ENCODE peak calls at places on chromosomes 16 and 17, in six cellular contexts. I, U, H, C, Y and K are unnamed samples.

GRCh38 chr17:47298712-47299111 is 25.0 kb upstream of the EFCAB13 start:
- DNase-seq in I (no peak), U (no peak), H (no peak), C (no peak), Y (no peak), K (no peak)

GRCh38 chr16:25051446-25052160 is 36.4 kb upstream of the ARHGAP17 start:
- DNase-seq in I (no peak), U (no peak), H (no peak), C (no peak), Y (peak; percentile 63), K (no peak)

GRCh38 chr16:77951788-77952187 is 70.6 kb upstream of the CLEC3A start:
- DNase-seq in I (no peak), U (no peak), H (peak; percentile 28), C (no peak), Y (no peak), K (no peak)

GRCh38 chr16:8622315-8622656 is 788 bp downstream of the METTL22 start:
- DNase-seq in I (no peak), U (no peak), H (no peak), C (no peak), Y (no peak), K (no peak)

GRCh38 chr17:73474370-73474988 is 162.7 kb upstream of the CDC42EP4 start:
- DNase-seq in I (peak; percentile 67), U (peak; percentile 16), H (peak; percentile 63), C (peak; percentile 73), Y (peak; percentile 68), K (peak; percentile 79)

GRCh38 chr16:54976651-54977200 is 46.1 kb downstream of the IRX5 start:
- DNase-seq in I (no peak), U (no peak), H (no peak), C (no peak), Y (no peak), K (no peak)

GRCh38 chr16:23959801-23960072 is 124.0 kb downstream of the PRKCB start:
- DNase-seq in I (no peak), U (no peak), H (no peak), C (no peak), Y (no peak), K (no peak)

GRCh38 chr17:69969897-69970296 is 105.1 kb upstream of the KCNJ16 start:
- DNase-seq in I (no peak), U (no peak), H (no peak), C (no peak), Y (no peak), K (no peak)

GRCh38 chr17:39636587-39636926 is 387 bp upstream of the STARD3 start:
- DNase-seq in I (no peak), U (no peak), H (no peak), C (no peak), Y (no peak), K (no peak)

GRCh38 chr17:17096438-17097178 is 54.4 kb downstream of the MPRIP start:
- DNase-seq in I (peak; percentile 41), U (no peak), H (no peak), C (no peak), Y (no peak), K (no peak)

GRCh38 chr17:74099441-74100340 is 103.8 kb upstream of the RPL38 start:
- DNase-seq in I (no peak), U (no peak), H (no peak), C (no peak), Y (no peak), K (no peak)

GRCh38 chr17:72462814-72463213 is 342.0 kb downstream of the SOX9 start:
- DNase-seq in I (no peak), U (no peak), H (no peak), C (no peak), Y (no peak), K (no peak)

GRCh38 chr16:81708459-81709368 is 70.4 kb upstream of the PLCG2 start:
- DNase-seq in I (peak; percentile 55), U (no peak), H (peak; percentile 63), C (no peak), Y (no peak), K (peak; percentile 54)

GRCh38 chr17:75876938-75877751 is 1.2 kb downstream of the TRIM47 start:
- DNase-seq in I (peak; percentile 88), U (peak; percentile 96), H (peak; percentile 85), C (peak; percentile 98), Y (peak; percentile 90), K (peak; percentile 88)

GRCh38 chr16:46947900-46948547 is 25.4 kb downstream of the DNAJA2 start:
- DNase-seq in I (no peak), U (peak; percentile 18), H (peak; percentile 38), C (no peak), Y (no peak), K (peak; percentile 26)

GRCh38 chr16:82138478-82139285 is 31.3 kb downstream of the MPHOSPH6 start:
- DNase-seq in I (no peak), U (no peak), H (no peak), C (no peak), Y (no peak), K (no peak)

GRCh38 chr16:86826931-86827330 is 248.6 kb downstream of the FOXL1 start:
- DNase-seq in I (no peak), U (no peak), H (no peak), C (no peak), Y (no peak), K (no peak)

GRCh38 chr17:76635659-76636360 is 7.7 kb downstream of the ST6GALNAC1 start:
- DNase-seq in I (no peak), U (no peak), H (no peak), C (no peak), Y (no peak), K (no peak)

GRCh38 chr16:17204248-17205043 is 266.3 kb downstream of the XYLT1 start:
- DNase-seq in I (no peak), U (no peak), H (no peak), C (no peak), Y (no peak), K (no peak)

GRCh38 chr17:35257080-35257701 is 14.3 kb downstream of the SLFN5 start:
- DNase-seq in I (peak; percentile 59), U (no peak), H (peak; percentile 51), C (peak; percentile 74), Y (peak; percentile 62), K (peak; percentile 89)

GRCh38 chr17:44363613-44364159 is at the start of gene FAM171A2:
- DNase-seq in I (peak; percentile 53), U (no peak), H (peak; percentile 74), C (no peak), Y (peak; percentile 56), K (peak; percentile 62)

GRCh38 chr16:88467433-88468051 is 14.5 kb downstream of the ZFPM1 start:
- DNase-seq in I (no peak), U (no peak), H (no peak), C (no peak), Y (no peak), K (no peak)

GRCh38 chr16:88466175-88466862 is 13.2 kb downstream of the ZFPM1 start:
- DNase-seq in I (no peak), U (no peak), H (no peak), C (no peak), Y (no peak), K (no peak)

GRCh38 chr16:88465387-88465983 is 12.4 kb downstream of the ZFPM1 start:
- DNase-seq in I (no peak), U (no peak), H (no peak), C (no peak), Y (no peak), K (no peak)

GRCh38 chr16:88468289-88469129 is 15.4 kb downstream of the ZFPM1 start:
- DNase-seq in I (no peak), U (no peak), H (peak; percentile 76), C (no peak), Y (no peak), K (peak; percentile 63)

DNA sequence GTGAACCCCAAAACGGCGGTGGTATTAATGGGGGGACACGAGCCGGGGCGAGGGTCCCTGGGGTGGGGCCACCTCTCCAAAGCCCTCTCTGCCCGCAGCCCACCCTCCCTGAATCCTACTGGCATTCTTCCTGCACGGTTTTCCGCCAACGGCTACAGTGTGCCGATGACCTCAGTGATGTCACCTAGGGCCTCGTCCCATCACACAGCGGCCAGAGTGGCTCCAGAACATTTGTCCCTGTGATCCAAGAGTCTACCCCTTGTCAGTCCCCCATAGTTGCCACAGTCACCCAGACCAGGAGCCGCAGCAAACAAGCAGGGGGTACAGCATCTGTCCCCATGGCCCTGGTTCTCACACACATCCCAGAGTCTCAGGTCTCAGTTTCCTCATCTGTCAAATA is 13.9 kb downstream of the ZFPM1 start:
- DNase-seq in I (no peak), U (no peak), H (no peak), C (no peak), Y (no peak), K (no peak)
- H3K27ac ChIP-seq in I (no peak overlapping the region), U (no peak overlapping the region), H (no peak overlapping the region), C (no peak overlapping the region), Y (no peak overlapping the region), K (no peak overlapping the region)

GRCh38 chr17:32912218-32912897 is 15.6 kb upstream of the TMEM98 start:
- DNase-seq in I (peak; percentile 87), U (peak; percentile 44), H (no peak), C (peak; percentile 83), Y (peak; percentile 92), K (peak; percentile 84)

GRCh38 chr17:32913593-32913992 is 14.4 kb upstream of the TMEM98 start:
- DNase-seq in I (no peak), U (no peak), H (no peak), C (no peak), Y (no peak), K (no peak)

GRCh38 chr17:32907583-32907982 is 20.4 kb upstream of the TMEM98 start:
- DNase-seq in I (peak; percentile 27), U (no peak), H (no peak), C (no peak), Y (no peak), K (no peak)

GRCh38 chr17:32909787-32910369 is 18.1 kb upstream of the TMEM98 start:
- DNase-seq in I (peak; percentile 91), U (peak; percentile 92), H (peak; percentile 83), C (peak; percentile 79), Y (peak; percentile 82), K (peak; percentile 90)

GRCh38 chr17:32910769-32911168 is 17.2 kb upstream of the TMEM98 start:
- DNase-seq in I (peak; percentile 50), U (no peak), H (no peak), C (no peak), Y (no peak), K (no peak)
- TF ChIP-seq EP300 in I (no peak), U (no peak), H (no peak), C (no peak), Y (no peak), K (no peak)

GRCh38 chr16:83899272-83899897 is 470 bp downstream of the MLYCD start:
- DNase-seq in I (peak; percentile 67), U (no peak), H (peak; percentile 31), C (peak; percentile 77), Y (peak; percentile 66), K (peak; percentile 61)

GRCh38 chr16:83901101-83901500 is 2.2 kb downstream of the MLYCD start:
- DNase-seq in I (no peak), U (no peak), H (no peak), C (no peak), Y (no peak), K (no peak)

GRCh38 chr16:83900611-83901010 is 1.7 kb downstream of the MLYCD start:
- DNase-seq in I (no peak), U (no peak), H (no peak), C (no peak), Y (no peak), K (no peak)

GRCh38 chr16:83899978-83900377 is 1.1 kb downstream of the MLYCD start:
- DNase-seq in I (no peak), U (no peak), H (no peak), C (no peak), Y (no peak), K (no peak)

GRCh38 chr16:83898463-83899271 is at the start of gene MLYCD:
- DNase-seq in I (peak; percentile 90), U (peak; percentile 62), H (peak; percentile 86), C (peak; percentile 95), Y (peak; percentile 94), K (peak; percentile 94)
- H3K27ac ChIP-seq in I (peak within 1 kb of the TSS; percentile 96), U (peak within 1 kb of the TSS; percentile 92), H (peak within 1 kb of the TSS; percentile 64), C (peak within 1 kb of the TSS; percentile 98), Y (peak within 1 kb of the TSS; percentile 87), K (peak within 1 kb of the TSS; percentile 97)

GRCh38 chr17:50955160-50955559 is 89.0 kb upstream of the TOB1 start:
- DNase-seq in I (no peak), U (no peak), H (no peak), C (no peak), Y (no peak), K (no peak)
- TF ChIP-seq EP300 in I (no peak), U (no peak), H (no peak), C (no peak), Y (no peak), K (no peak)